ENCODE peak calls at places on chromosomes 6 and 20, in five cellular contexts. One of them, this sample, is unnamed.
A peak's percentile ranks its signal among the peaks of the same experiment; 100 is the strongest.

GRCh38 chr6:82185948-82186347 is 61.6 kb downstream of the IBTK start:
- DNase-seq in naive thymus-derived CD4-positive, alpha-beta T cell: no peak
- DNase-seq in neuronal stem cell: no peak
- DNase-seq in CD8-positive, alpha-beta memory T cell: no peak
- DNase-seq in adrenal gland: no peak
- DNase-seq in this sample: no peak

GRCh38 chr6:155646443-155646842 is 190.8 kb upstream of the NOX3 start:
- DNase-seq in naive thymus-derived CD4-positive, alpha-beta T cell: no peak
- DNase-seq in neuronal stem cell: no peak
- DNase-seq in CD8-positive, alpha-beta memory T cell: no peak
- DNase-seq in adrenal gland: no peak
- DNase-seq in this sample: peak; percentile 61

GRCh38 chr20:4602297-4602631 is 119.4 kb upstream of the PRND start:
- DNase-seq in naive thymus-derived CD4-positive, alpha-beta T cell: no peak
- DNase-seq in neuronal stem cell: no peak
- DNase-seq in CD8-positive, alpha-beta memory T cell: no peak
- DNase-seq in adrenal gland: no peak
- DNase-seq in this sample: no peak

GRCh38 chr20:14134004-14134403 is 138.7 kb downstream of the MACROD2 start:
- DNase-seq in naive thymus-derived CD4-positive, alpha-beta T cell: no peak
- DNase-seq in neuronal stem cell: no peak
- DNase-seq in CD8-positive, alpha-beta memory T cell: no peak
- DNase-seq in adrenal gland: no peak
- DNase-seq in this sample: no peak

GRCh38 chr20:46830886-46831632 is 63.6 kb upstream of the EYA2 start:
- DNase-seq in naive thymus-derived CD4-positive, alpha-beta T cell: no peak
- DNase-seq in neuronal stem cell: no peak
- DNase-seq in CD8-positive, alpha-beta memory T cell: no peak
- DNase-seq in adrenal gland: no peak
- DNase-seq in this sample: no peak

GRCh38 chr6:17015551-17016381 is 86.1 kb upstream of the STMND1 start:
- DNase-seq in naive thymus-derived CD4-positive, alpha-beta T cell: peak; percentile 5
- DNase-seq in neuronal stem cell: no peak
- DNase-seq in CD8-positive, alpha-beta memory T cell: peak; percentile 73
- DNase-seq in adrenal gland: no peak
- DNase-seq in this sample: peak; percentile 79

GRCh38 chr6:161434331-161434730 is 160.5 kb upstream of the AGPAT4 start:
- DNase-seq in naive thymus-derived CD4-positive, alpha-beta T cell: no peak
- DNase-seq in neuronal stem cell: no peak
- DNase-seq in CD8-positive, alpha-beta memory T cell: no peak
- DNase-seq in adrenal gland: no peak
- DNase-seq in this sample: no peak

GRCh38 chr6:52953911-52954839 is 40.9 kb downstream of the GSTA4 start:
- DNase-seq in naive thymus-derived CD4-positive, alpha-beta T cell: no peak
- DNase-seq in neuronal stem cell: no peak
- DNase-seq in CD8-positive, alpha-beta memory T cell: no peak
- DNase-seq in adrenal gland: no peak
- DNase-seq in this sample: no peak

GRCh38 chr6:9295641-9296040 is 860.3 kb upstream of the SLC35B3 start:
- DNase-seq in naive thymus-derived CD4-positive, alpha-beta T cell: no peak
- DNase-seq in neuronal stem cell: no peak
- DNase-seq in CD8-positive, alpha-beta memory T cell: no peak
- DNase-seq in adrenal gland: no peak
- DNase-seq in this sample: no peak

GRCh38 chr20:62621251-62622110 is 20.8 kb upstream of the SLCO4A1 start:
- DNase-seq in naive thymus-derived CD4-positive, alpha-beta T cell: no peak
- DNase-seq in neuronal stem cell: no peak
- DNase-seq in CD8-positive, alpha-beta memory T cell: no peak
- DNase-seq in adrenal gland: no peak
- DNase-seq in this sample: peak; percentile 58

GRCh38 chr20:43915209-43916072 is 789 bp downstream of the TOX2 start:
- DNase-seq in naive thymus-derived CD4-positive, alpha-beta T cell: peak; percentile 12
- DNase-seq in neuronal stem cell: no peak
- DNase-seq in CD8-positive, alpha-beta memory T cell: peak; percentile 27
- DNase-seq in adrenal gland: no peak
- DNase-seq in this sample: no peak

GRCh38 chr20:48210111-48211029 is 425.1 kb upstream of the SULF2 start:
- DNase-seq in naive thymus-derived CD4-positive, alpha-beta T cell: no peak
- DNase-seq in neuronal stem cell: no peak
- DNase-seq in CD8-positive, alpha-beta memory T cell: no peak
- DNase-seq in adrenal gland: no peak
- DNase-seq in this sample: peak; percentile 50

GRCh38 chr20:39909447-39909846 is 779.6 kb downstream of the MAFB start:
- DNase-seq in naive thymus-derived CD4-positive, alpha-beta T cell: no peak
- DNase-seq in neuronal stem cell: no peak
- DNase-seq in CD8-positive, alpha-beta memory T cell: no peak
- DNase-seq in adrenal gland: peak; percentile 50
- DNase-seq in this sample: peak; percentile 16

GRCh38 chr6:151565940-151566339 is 72.1 kb downstream of the CCDC170 start:
- DNase-seq in naive thymus-derived CD4-positive, alpha-beta T cell: no peak
- DNase-seq in neuronal stem cell: no peak
- DNase-seq in CD8-positive, alpha-beta memory T cell: no peak
- DNase-seq in adrenal gland: no peak
- DNase-seq in this sample: no peak

GRCh38 chr6:162965366-162965765 is 237.6 kb downstream of the PACRG start:
- DNase-seq in naive thymus-derived CD4-positive, alpha-beta T cell: no peak
- DNase-seq in neuronal stem cell: peak; percentile 65
- DNase-seq in CD8-positive, alpha-beta memory T cell: no peak
- DNase-seq in adrenal gland: no peak
- DNase-seq in this sample: no peak

GRCh38 chr6:30147096-30147495 is 11.2 kb downstream of the TRIM40 start:
- DNase-seq in naive thymus-derived CD4-positive, alpha-beta T cell: no peak
- DNase-seq in neuronal stem cell: no peak
- DNase-seq in CD8-positive, alpha-beta memory T cell: no peak
- DNase-seq in adrenal gland: no peak
- DNase-seq in this sample: no peak

GRCh38 chr6:5665173-5665572 is 341.6 kb downstream of the NRN1 start:
- DNase-seq in naive thymus-derived CD4-positive, alpha-beta T cell: peak; percentile 61
- DNase-seq in neuronal stem cell: no peak
- DNase-seq in CD8-positive, alpha-beta memory T cell: no peak
- DNase-seq in adrenal gland: no peak
- DNase-seq in this sample: no peak

GRCh38 chr6:141301779-141302178 is 830.9 kb upstream of the GJE1 start:
- DNase-seq in naive thymus-derived CD4-positive, alpha-beta T cell: no peak
- DNase-seq in neuronal stem cell: no peak
- DNase-seq in CD8-positive, alpha-beta memory T cell: no peak
- DNase-seq in adrenal gland: no peak
- DNase-seq in this sample: no peak

GRCh38 chr6:55497694-55498093 is 81.3 kb downstream of the HMGCLL1 start:
- DNase-seq in naive thymus-derived CD4-positive, alpha-beta T cell: no peak
- DNase-seq in neuronal stem cell: no peak
- DNase-seq in CD8-positive, alpha-beta memory T cell: no peak
- DNase-seq in adrenal gland: no peak
- DNase-seq in this sample: no peak

GRCh38 chr20:22611636-22612035 is 27.3 kb upstream of the FOXA2 start:
- DNase-seq in naive thymus-derived CD4-positive, alpha-beta T cell: no peak
- DNase-seq in neuronal stem cell: no peak
- DNase-seq in CD8-positive, alpha-beta memory T cell: no peak
- DNase-seq in adrenal gland: no peak
- DNase-seq in this sample: no peak

GRCh38 chr20:32535316-32535952 is 49.7 kb downstream of the NOL4L start:
- DNase-seq in naive thymus-derived CD4-positive, alpha-beta T cell: peak; percentile 57
- DNase-seq in neuronal stem cell: no peak
- DNase-seq in CD8-positive, alpha-beta memory T cell: peak; percentile 55
- DNase-seq in adrenal gland: no peak
- DNase-seq in this sample: no peak

GRCh38 chr20:25629816-25630499 is 6.1 kb upstream of the NANP start:
- DNase-seq in naive thymus-derived CD4-positive, alpha-beta T cell: no peak
- DNase-seq in neuronal stem cell: no peak
- DNase-seq in CD8-positive, alpha-beta memory T cell: no peak
- DNase-seq in adrenal gland: no peak
- DNase-seq in this sample: no peak

GRCh38 chr6:35370799-35371493 is 28.6 kb downstream of the PPARD start:
- DNase-seq in naive thymus-derived CD4-positive, alpha-beta T cell: no peak
- DNase-seq in neuronal stem cell: no peak
- DNase-seq in CD8-positive, alpha-beta memory T cell: no peak
- DNase-seq in adrenal gland: peak; percentile 33
- DNase-seq in this sample: peak; percentile 58

GRCh38 chr6:125237764-125238163 is 64.0 kb downstream of the HDDC2 start:
- DNase-seq in naive thymus-derived CD4-positive, alpha-beta T cell: no peak
- DNase-seq in neuronal stem cell: no peak
- DNase-seq in CD8-positive, alpha-beta memory T cell: no peak
- DNase-seq in adrenal gland: no peak
- DNase-seq in this sample: no peak

GRCh38 chr20:10555865-10556308 is 117.9 kb downstream of the JAG1 start:
- DNase-seq in naive thymus-derived CD4-positive, alpha-beta T cell: no peak
- DNase-seq in neuronal stem cell: no peak
- DNase-seq in CD8-positive, alpha-beta memory T cell: no peak
- DNase-seq in adrenal gland: no peak
- DNase-seq in this sample: no peak

GRCh38 chr20:3744806-3745685 is 12.6 kb downstream of the HSPA12B start:
- DNase-seq in naive thymus-derived CD4-positive, alpha-beta T cell: peak; percentile 62
- DNase-seq in neuronal stem cell: peak; percentile 68
- DNase-seq in CD8-positive, alpha-beta memory T cell: peak; percentile 67
- DNase-seq in adrenal gland: peak; percentile 90
- DNase-seq in this sample: peak; percentile 86

GRCh38 chr20:39885975-39886649 is 802.9 kb downstream of the MAFB start:
- DNase-seq in naive thymus-derived CD4-positive, alpha-beta T cell: no peak
- DNase-seq in neuronal stem cell: peak; percentile 40
- DNase-seq in CD8-positive, alpha-beta memory T cell: no peak
- DNase-seq in adrenal gland: peak; percentile 87
- DNase-seq in this sample: peak; percentile 87

GRCh38 chr20:62816879-62817873 is at the start of gene COL9A3:
- DNase-seq in naive thymus-derived CD4-positive, alpha-beta T cell: no peak
- DNase-seq in neuronal stem cell: no peak
- DNase-seq in CD8-positive, alpha-beta memory T cell: no peak
- DNase-seq in adrenal gland: no peak
- DNase-seq in this sample: no peak

GRCh38 chr20:19757487-19757972 is 528 bp upstream of the RIN2 start:
- DNase-seq in naive thymus-derived CD4-positive, alpha-beta T cell: no peak
- DNase-seq in neuronal stem cell: peak; percentile 62
- DNase-seq in CD8-positive, alpha-beta memory T cell: no peak
- DNase-seq in adrenal gland: peak; percentile 87
- DNase-seq in this sample: peak; percentile 89
- H3K4me1 ChIP-seq in naive thymus-derived CD4-positive, alpha-beta T cell: no peaks in the 10 kb centered on the region
- H3K4me1 ChIP-seq in neuronal stem cell: peaks cover 4% of the 10 kb centered on the region
- H3K4me1 ChIP-seq in CD8-positive, alpha-beta memory T cell: no peaks in the 10 kb centered on the region
- H3K4me1 ChIP-seq in adrenal gland: peaks cover 14% of the 10 kb centered on the region
- H3K4me1 ChIP-seq in this sample: peaks cover 14% of the 10 kb centered on the region

GRCh38 chr20:55974491-55975202 is 30.7 kb downstream of the CBLN4 start:
- DNase-seq in naive thymus-derived CD4-positive, alpha-beta T cell: no peak
- DNase-seq in neuronal stem cell: no peak
- DNase-seq in CD8-positive, alpha-beta memory T cell: no peak
- DNase-seq in adrenal gland: no peak
- DNase-seq in this sample: no peak

GRCh38 chr20:55978550-55978949 is 26.8 kb downstream of the CBLN4 start:
- DNase-seq in naive thymus-derived CD4-positive, alpha-beta T cell: no peak
- DNase-seq in neuronal stem cell: no peak
- DNase-seq in CD8-positive, alpha-beta memory T cell: no peak
- DNase-seq in adrenal gland: no peak
- DNase-seq in this sample: no peak

DNA sequence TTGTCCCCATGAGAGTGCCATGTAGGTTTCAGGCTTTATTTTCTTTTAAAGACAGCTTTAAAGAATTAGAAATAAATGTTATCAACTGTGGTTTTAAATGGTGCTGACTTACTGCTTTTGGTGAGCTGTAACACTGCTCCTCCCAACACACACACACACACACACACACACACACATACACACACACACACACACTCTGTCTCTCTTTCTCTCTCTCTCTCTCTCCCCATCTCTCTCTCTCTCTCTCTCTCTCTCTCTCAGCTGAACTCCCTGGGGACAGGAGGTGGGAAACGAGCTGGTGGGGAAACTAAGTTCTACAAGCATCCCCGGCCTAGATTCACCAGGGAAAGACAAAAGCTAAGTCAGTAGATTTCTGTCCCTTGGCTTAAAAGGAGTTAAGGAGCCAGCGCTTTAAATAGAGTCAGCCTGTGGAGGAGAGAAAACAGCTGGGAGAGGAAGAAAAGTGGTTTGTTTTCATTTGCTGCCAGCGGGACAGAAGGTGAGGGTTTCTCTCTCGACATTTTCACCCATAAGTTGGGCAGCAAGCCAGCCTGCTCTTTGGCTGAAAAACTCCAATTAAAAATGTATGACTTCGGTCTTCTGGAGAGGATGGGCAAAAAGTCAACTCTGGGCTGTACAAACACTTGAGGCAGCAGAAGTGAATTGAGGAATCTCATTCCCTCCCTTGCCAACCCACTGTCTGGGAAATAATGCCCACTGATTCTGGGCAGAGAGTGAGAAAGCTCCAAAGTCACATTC is 27.4 kb downstream of the CBLN4 start:
- DNase-seq in naive thymus-derived CD4-positive, alpha-beta T cell: no peak
- DNase-seq in neuronal stem cell: no peak
- DNase-seq in CD8-positive, alpha-beta memory T cell: no peak
- DNase-seq in adrenal gland: peak; percentile 28
- DNase-seq in this sample: no peak
- H3K9me3 ChIP-seq in naive thymus-derived CD4-positive, alpha-beta T cell: no peaks in the 10 kb centered on the region
- H3K9me3 ChIP-seq in neuronal stem cell: peaks cover 3% of the 10 kb centered on the region
- H3K9me3 ChIP-seq in CD8-positive, alpha-beta memory T cell: no peaks in the 10 kb centered on the region
- H3K9me3 ChIP-seq in adrenal gland: no peaks in the 10 kb centered on the region
- H3K9me3 ChIP-seq in this sample: no peaks in the 10 kb centered on the region

GRCh38 chr20:50469324-50469723 is 40.9 kb upstream of the PTPN1 start:
- DNase-seq in naive thymus-derived CD4-positive, alpha-beta T cell: no peak
- DNase-seq in neuronal stem cell: no peak
- DNase-seq in CD8-positive, alpha-beta memory T cell: no peak
- DNase-seq in adrenal gland: no peak
- DNase-seq in this sample: no peak

GRCh38 chr20:50470249-50470858 is 39.8 kb upstream of the PTPN1 start:
- DNase-seq in naive thymus-derived CD4-positive, alpha-beta T cell: no peak
- DNase-seq in neuronal stem cell: no peak
- DNase-seq in CD8-positive, alpha-beta memory T cell: no peak
- DNase-seq in adrenal gland: no peak
- DNase-seq in this sample: no peak

GRCh38 chr20:50469796-50470195 is 40.4 kb upstream of the PTPN1 start:
- DNase-seq in naive thymus-derived CD4-positive, alpha-beta T cell: no peak
- DNase-seq in neuronal stem cell: no peak
- DNase-seq in CD8-positive, alpha-beta memory T cell: no peak
- DNase-seq in adrenal gland: no peak
- DNase-seq in this sample: no peak

GRCh38 chr20:50472693-50473610 is 37.2 kb upstream of the PTPN1 start:
- DNase-seq in naive thymus-derived CD4-positive, alpha-beta T cell: no peak
- DNase-seq in neuronal stem cell: no peak
- DNase-seq in CD8-positive, alpha-beta memory T cell: no peak
- DNase-seq in adrenal gland: no peak
- DNase-seq in this sample: no peak

GRCh38 chr20:50471231-50471630 is 39.0 kb upstream of the PTPN1 start:
- DNase-seq in naive thymus-derived CD4-positive, alpha-beta T cell: no peak
- DNase-seq in neuronal stem cell: no peak
- DNase-seq in CD8-positive, alpha-beta memory T cell: no peak
- DNase-seq in adrenal gland: no peak
- DNase-seq in this sample: no peak
- H3K4me1 ChIP-seq in naive thymus-derived CD4-positive, alpha-beta T cell: no peaks in the 10 kb centered on the region
- H3K4me1 ChIP-seq in neuronal stem cell: no peaks in the 10 kb centered on the region
- H3K4me1 ChIP-seq in CD8-positive, alpha-beta memory T cell: peaks cover 5% of the 10 kb centered on the region
- H3K4me1 ChIP-seq in adrenal gland: peaks cover 18% of the 10 kb centered on the region
- H3K4me1 ChIP-seq in this sample: no peaks in the 10 kb centered on the region

DNA sequence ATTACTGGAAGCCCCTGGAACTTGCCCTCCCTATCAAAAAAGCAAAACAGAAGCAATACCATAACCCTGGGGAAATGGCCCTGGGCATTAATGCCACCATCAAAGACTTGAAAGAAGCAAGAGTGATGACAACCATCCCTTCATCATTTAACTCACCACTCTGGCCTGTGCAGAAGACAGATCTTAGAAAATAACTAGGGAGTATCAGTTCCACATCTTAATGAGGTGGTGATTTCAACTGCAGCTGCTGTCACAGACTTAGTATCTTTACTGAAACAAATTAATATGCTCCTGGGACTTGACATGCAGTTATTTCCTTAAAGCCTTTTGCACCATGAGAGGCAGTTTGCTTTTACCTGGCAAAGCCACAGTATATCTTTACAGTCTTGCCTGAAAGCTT is 24.1 kb downstream of the CD164 start:
- DNase-seq in naive thymus-derived CD4-positive, alpha-beta T cell: no peak
- DNase-seq in neuronal stem cell: no peak
- DNase-seq in CD8-positive, alpha-beta memory T cell: no peak
- DNase-seq in adrenal gland: no peak
- DNase-seq in this sample: no peak
- H3K9me3 ChIP-seq in naive thymus-derived CD4-positive, alpha-beta T cell: peaks cover 6% of the 10 kb centered on the region
- H3K9me3 ChIP-seq in neuronal stem cell: peaks cover 14% of the 10 kb centered on the region
- H3K9me3 ChIP-seq in CD8-positive, alpha-beta memory T cell: no peaks in the 10 kb centered on the region
- H3K9me3 ChIP-seq in adrenal gland: no peaks in the 10 kb centered on the region
- H3K9me3 ChIP-seq in this sample: no peaks in the 10 kb centered on the region